ENCODE peak calls at places on chromosomes 12 and 14, in ten cellular contexts. One of them, this sample, is unnamed.
A peak's percentile ranks its signal among the peaks of the same experiment; 100 is the strongest.

GRCh38 chr14:103706551-103707328 is 8.5 kb downstream of the XRCC3 start:
- DNase-seq in CD8-positive, alpha-beta memory T cell: no peak
- DNase-seq in HL-60: no peak
- DNase-seq in head of caudate nucleus: no peak
- DNase-seq in Caki2: no peak
- DNase-seq in mesothelial cell of epicardium: no peak
- DNase-seq in NCI-H345: no peak
- DNase-seq in A549: no peak
- DNase-seq in NCI-H1694 treated with DMSO at 0.1 percent for 48 hours: no peak
- DNase-seq in posterior cingulate gyrus: no peak
- DNase-seq in this sample: no peak

GRCh38 chr12:124359671-124360581 is 65.0 kb downstream of the RFLNA start:
- DNase-seq in Caki2: no peak
- DNase-seq in mesothelial cell of epicardium: no peak
- DNase-seq in NCI-H1694 treated with DMSO at 0.1 percent for 48 hours: peak; percentile 63
- DNase-seq in posterior cingulate gyrus: peak; percentile 91
- DNase-seq in NCI-H345: peak; percentile 45
- DNase-seq in head of caudate nucleus: peak; percentile 48
- DNase-seq in CD8-positive, alpha-beta memory T cell: no peak
- DNase-seq in A549: no peak
- DNase-seq in HL-60: no peak
- DNase-seq in this sample: no peak

GRCh38 chr12:116697305-116698130 is 40.4 kb downstream of the SPRING1 start:
- DNase-seq in head of caudate nucleus: no peak
- DNase-seq in CD8-positive, alpha-beta memory T cell: no peak
- DNase-seq in A549: peak; percentile 71
- DNase-seq in NCI-H1694 treated with DMSO at 0.1 percent for 48 hours: no peak
- DNase-seq in NCI-H345: peak; percentile 80
- DNase-seq in posterior cingulate gyrus: no peak
- DNase-seq in Caki2: no peak
- DNase-seq in mesothelial cell of epicardium: no peak
- DNase-seq in HL-60: no peak
- DNase-seq in this sample: peak; percentile 17

GRCh38 chr12:38586652-38587219 is 270.2 kb downstream of the ALG10B start:
- DNase-seq in posterior cingulate gyrus: no peak
- DNase-seq in HL-60: no peak
- DNase-seq in A549: no peak
- DNase-seq in NCI-H1694 treated with DMSO at 0.1 percent for 48 hours: no peak
- DNase-seq in CD8-positive, alpha-beta memory T cell: no peak
- DNase-seq in mesothelial cell of epicardium: no peak
- DNase-seq in head of caudate nucleus: no peak
- DNase-seq in NCI-H345: no peak
- DNase-seq in Caki2: no peak
- DNase-seq in this sample: no peak

GRCh38 chr12:122348505-122348904 is 74.0 kb downstream of the CLIP1 start:
- DNase-seq in CD8-positive, alpha-beta memory T cell: no peak
- DNase-seq in A549: no peak
- DNase-seq in mesothelial cell of epicardium: no peak
- DNase-seq in Caki2: no peak
- DNase-seq in NCI-H345: no peak
- DNase-seq in HL-60: no peak
- DNase-seq in head of caudate nucleus: no peak
- DNase-seq in NCI-H1694 treated with DMSO at 0.1 percent for 48 hours: no peak
- DNase-seq in posterior cingulate gyrus: no peak
- DNase-seq in this sample: no peak

GRCh38 chr12:95548539-95549391 is 2.5 kb downstream of the USP44 start:
- DNase-seq in CD8-positive, alpha-beta memory T cell: peak; percentile 81
- DNase-seq in head of caudate nucleus: peak; percentile 71
- DNase-seq in Caki2: no peak
- DNase-seq in mesothelial cell of epicardium: peak; percentile 22
- DNase-seq in A549: peak; percentile 55
- DNase-seq in NCI-H1694 treated with DMSO at 0.1 percent for 48 hours: no peak
- DNase-seq in HL-60: no peak
- DNase-seq in NCI-H345: peak; percentile 68
- DNase-seq in posterior cingulate gyrus: peak; percentile 79
- DNase-seq in this sample: peak; percentile 17

GRCh38 chr14:85599939-85600338 is 70.0 kb downstream of the FLRT2 start:
- DNase-seq in NCI-H345: no peak
- DNase-seq in CD8-positive, alpha-beta memory T cell: no peak
- DNase-seq in mesothelial cell of epicardium: no peak
- DNase-seq in NCI-H1694 treated with DMSO at 0.1 percent for 48 hours: no peak
- DNase-seq in HL-60: peak; percentile 79
- DNase-seq in posterior cingulate gyrus: no peak
- DNase-seq in A549: no peak
- DNase-seq in Caki2: no peak
- DNase-seq in head of caudate nucleus: no peak
- DNase-seq in this sample: no peak

GRCh38 chr14:78005325-78005724 is 164.8 kb upstream of the NRXN3 start:
- DNase-seq in head of caudate nucleus: no peak
- DNase-seq in NCI-H1694 treated with DMSO at 0.1 percent for 48 hours: no peak
- DNase-seq in NCI-H345: no peak
- DNase-seq in HL-60: peak; percentile 17
- DNase-seq in CD8-positive, alpha-beta memory T cell: no peak
- DNase-seq in A549: peak; percentile 57
- DNase-seq in Caki2: peak; percentile 60
- DNase-seq in posterior cingulate gyrus: no peak
- DNase-seq in mesothelial cell of epicardium: no peak
- DNase-seq in this sample: no peak

GRCh38 chr12:105523164-105524057 is 192.9 kb downstream of the C12orf75 start:
- DNase-seq in A549: no peak
- DNase-seq in Caki2: no peak
- DNase-seq in CD8-positive, alpha-beta memory T cell: no peak
- DNase-seq in NCI-H1694 treated with DMSO at 0.1 percent for 48 hours: no peak
- DNase-seq in mesothelial cell of epicardium: peak; percentile 66
- DNase-seq in posterior cingulate gyrus: no peak
- DNase-seq in NCI-H345: no peak
- DNase-seq in HL-60: no peak
- DNase-seq in head of caudate nucleus: no peak
- DNase-seq in this sample: no peak

GRCh38 chr14:57692671-57693070 is 173.2 kb downstream of the SLC35F4 start:
- DNase-seq in HL-60: peak; percentile 11
- DNase-seq in head of caudate nucleus: no peak
- DNase-seq in NCI-H1694 treated with DMSO at 0.1 percent for 48 hours: peak; percentile 35
- DNase-seq in Caki2: peak; percentile 12
- DNase-seq in posterior cingulate gyrus: no peak
- DNase-seq in NCI-H345: peak; percentile 18
- DNase-seq in A549: peak; percentile 65
- DNase-seq in CD8-positive, alpha-beta memory T cell: no peak
- DNase-seq in mesothelial cell of epicardium: no peak
- DNase-seq in this sample: peak; percentile 34

GRCh38 chr12:113445544-113446176 is 23.5 kb downstream of the SDSL start:
- DNase-seq in Caki2: no peak
- DNase-seq in mesothelial cell of epicardium: no peak
- DNase-seq in CD8-positive, alpha-beta memory T cell: no peak
- DNase-seq in NCI-H1694 treated with DMSO at 0.1 percent for 48 hours: no peak
- DNase-seq in posterior cingulate gyrus: no peak
- DNase-seq in head of caudate nucleus: no peak
- DNase-seq in A549: no peak
- DNase-seq in HL-60: peak; percentile 69
- DNase-seq in NCI-H345: no peak
- DNase-seq in this sample: no peak

GRCh38 chr12:8548192-8548591 is 7.5 kb upstream of the CLEC4E start:
- DNase-seq in mesothelial cell of epicardium: no peak
- DNase-seq in posterior cingulate gyrus: no peak
- DNase-seq in head of caudate nucleus: no peak
- DNase-seq in A549: no peak
- DNase-seq in HL-60: no peak
- DNase-seq in Caki2: no peak
- DNase-seq in NCI-H345: no peak
- DNase-seq in NCI-H1694 treated with DMSO at 0.1 percent for 48 hours: no peak
- DNase-seq in CD8-positive, alpha-beta memory T cell: no peak
- DNase-seq in this sample: no peak

GRCh38 chr12:8034802-8035201 is 2.3 kb downstream of the FOXJ2 start:
- DNase-seq in head of caudate nucleus: no peak
- DNase-seq in A549: no peak
- DNase-seq in posterior cingulate gyrus: no peak
- DNase-seq in NCI-H1694 treated with DMSO at 0.1 percent for 48 hours: no peak
- DNase-seq in HL-60: no peak
- DNase-seq in CD8-positive, alpha-beta memory T cell: no peak
- DNase-seq in NCI-H345: no peak
- DNase-seq in mesothelial cell of epicardium: no peak
- DNase-seq in Caki2: no peak
- DNase-seq in this sample: no peak

GRCh38 chr12:1306096-1306495 is 288.3 kb downstream of the FBXL14 start:
- DNase-seq in NCI-H1694 treated with DMSO at 0.1 percent for 48 hours: no peak
- DNase-seq in mesothelial cell of epicardium: no peak
- DNase-seq in CD8-positive, alpha-beta memory T cell: no peak
- DNase-seq in HL-60: no peak
- DNase-seq in head of caudate nucleus: no peak
- DNase-seq in posterior cingulate gyrus: no peak
- DNase-seq in NCI-H345: peak; percentile 23
- DNase-seq in A549: no peak
- DNase-seq in Caki2: no peak
- DNase-seq in this sample: no peak

GRCh38 chr14:34175574-34175973 is 224.7 kb upstream of the EGLN3 start:
- DNase-seq in head of caudate nucleus: no peak
- DNase-seq in CD8-positive, alpha-beta memory T cell: no peak
- DNase-seq in Caki2: no peak
- DNase-seq in A549: no peak
- DNase-seq in NCI-H345: no peak
- DNase-seq in HL-60: peak; percentile 21
- DNase-seq in NCI-H1694 treated with DMSO at 0.1 percent for 48 hours: no peak
- DNase-seq in posterior cingulate gyrus: no peak
- DNase-seq in mesothelial cell of epicardium: no peak
- DNase-seq in this sample: no peak

GRCh38 chr12:30694971-30695326 is 720 bp downstream of the IPO8 start:
- DNase-seq in A549: peak; percentile 53
- DNase-seq in mesothelial cell of epicardium: no peak
- DNase-seq in CD8-positive, alpha-beta memory T cell: no peak
- DNase-seq in Caki2: peak; percentile 46
- DNase-seq in NCI-H1694 treated with DMSO at 0.1 percent for 48 hours: no peak
- DNase-seq in posterior cingulate gyrus: peak; percentile 72
- DNase-seq in HL-60: no peak
- DNase-seq in NCI-H345: peak; percentile 28
- DNase-seq in head of caudate nucleus: peak; percentile 41
- DNase-seq in this sample: peak; percentile 76

GRCh38 chr12:46395308-46395707 is 22.7 kb upstream of the SLC38A2 start:
- DNase-seq in A549: no peak
- DNase-seq in Caki2: no peak
- DNase-seq in posterior cingulate gyrus: no peak
- DNase-seq in mesothelial cell of epicardium: no peak
- DNase-seq in HL-60: no peak
- DNase-seq in head of caudate nucleus: no peak
- DNase-seq in CD8-positive, alpha-beta memory T cell: no peak
- DNase-seq in NCI-H345: no peak
- DNase-seq in NCI-H1694 treated with DMSO at 0.1 percent for 48 hours: no peak
- DNase-seq in this sample: peak; percentile 67

GRCh38 chr14:65242732-65243134 is 140.4 kb upstream of the MAX start:
- DNase-seq in head of caudate nucleus: no peak
- DNase-seq in posterior cingulate gyrus: no peak
- DNase-seq in NCI-H1694 treated with DMSO at 0.1 percent for 48 hours: no peak
- DNase-seq in mesothelial cell of epicardium: no peak
- DNase-seq in HL-60: no peak
- DNase-seq in A549: peak; percentile 83
- DNase-seq in NCI-H345: no peak
- DNase-seq in CD8-positive, alpha-beta memory T cell: no peak
- DNase-seq in Caki2: no peak
- DNase-seq in this sample: no peak

GRCh38 chr12:47214771-47215170 is 135.0 kb upstream of the AMIGO2 start:
- DNase-seq in Caki2: no peak
- DNase-seq in posterior cingulate gyrus: no peak
- DNase-seq in NCI-H1694 treated with DMSO at 0.1 percent for 48 hours: no peak
- DNase-seq in HL-60: no peak
- DNase-seq in mesothelial cell of epicardium: no peak
- DNase-seq in head of caudate nucleus: no peak
- DNase-seq in A549: no peak
- DNase-seq in CD8-positive, alpha-beta memory T cell: no peak
- DNase-seq in NCI-H345: no peak
- DNase-seq in this sample: no peak

GRCh38 chr14:69708586-69709169 is 58.3 kb upstream of the SRSF5 start:
- DNase-seq in mesothelial cell of epicardium: no peak
- DNase-seq in NCI-H1694 treated with DMSO at 0.1 percent for 48 hours: peak; percentile 95
- DNase-seq in CD8-positive, alpha-beta memory T cell: no peak
- DNase-seq in HL-60: no peak
- DNase-seq in A549: peak; percentile 40
- DNase-seq in posterior cingulate gyrus: no peak
- DNase-seq in head of caudate nucleus: peak; percentile 69
- DNase-seq in NCI-H345: peak; percentile 17
- DNase-seq in Caki2: no peak
- DNase-seq in this sample: peak; percentile 97

GRCh38 chr14:69606258-69606657 is 5.1 kb upstream of the SUSD6 start:
- DNase-seq in A549: no peak
- DNase-seq in posterior cingulate gyrus: no peak
- DNase-seq in NCI-H1694 treated with DMSO at 0.1 percent for 48 hours: no peak
- DNase-seq in Caki2: no peak
- DNase-seq in mesothelial cell of epicardium: no peak
- DNase-seq in HL-60: no peak
- DNase-seq in NCI-H345: no peak
- DNase-seq in CD8-positive, alpha-beta memory T cell: no peak
- DNase-seq in head of caudate nucleus: no peak
- DNase-seq in this sample: no peak

GRCh38 chr12:44875954-44876553 is at the start of gene NELL2:
- DNase-seq in NCI-H345: no peak
- DNase-seq in HL-60: no peak
- DNase-seq in A549: peak; percentile 32
- DNase-seq in NCI-H1694 treated with DMSO at 0.1 percent for 48 hours: peak; percentile 42
- DNase-seq in Caki2: peak; percentile 16
- DNase-seq in CD8-positive, alpha-beta memory T cell: peak; percentile 65
- DNase-seq in posterior cingulate gyrus: peak; percentile 90
- DNase-seq in head of caudate nucleus: peak; percentile 70
- DNase-seq in mesothelial cell of epicardium: no peak
- DNase-seq in this sample: peak; percentile 83

GRCh38 chr14:52351561-52352491 is 37.7 kb downstream of the PTGER2 start:
- DNase-seq in NCI-H1694 treated with DMSO at 0.1 percent for 48 hours: no peak
- DNase-seq in mesothelial cell of epicardium: no peak
- DNase-seq in posterior cingulate gyrus: no peak
- DNase-seq in CD8-positive, alpha-beta memory T cell: peak; percentile 46
- DNase-seq in A549: peak; percentile 75
- DNase-seq in NCI-H345: no peak
- DNase-seq in Caki2: peak; percentile 81
- DNase-seq in HL-60: no peak
- DNase-seq in head of caudate nucleus: no peak
- DNase-seq in this sample: no peak

GRCh38 chr12:46256942-46257341 is 11.9 kb downstream of the SLC38A1 start:
- DNase-seq in head of caudate nucleus: no peak
- DNase-seq in NCI-H345: no peak
- DNase-seq in Caki2: no peak
- DNase-seq in A549: no peak
- DNase-seq in NCI-H1694 treated with DMSO at 0.1 percent for 48 hours: no peak
- DNase-seq in HL-60: no peak
- DNase-seq in posterior cingulate gyrus: no peak
- DNase-seq in CD8-positive, alpha-beta memory T cell: no peak
- DNase-seq in mesothelial cell of epicardium: no peak
- DNase-seq in this sample: no peak

GRCh38 chr12:87812030-87812429 is 217.2 kb downstream of the C12orf50 start:
- DNase-seq in mesothelial cell of epicardium: no peak
- DNase-seq in posterior cingulate gyrus: no peak
- DNase-seq in CD8-positive, alpha-beta memory T cell: no peak
- DNase-seq in HL-60: no peak
- DNase-seq in A549: peak; percentile 89
- DNase-seq in NCI-H345: no peak
- DNase-seq in head of caudate nucleus: no peak
- DNase-seq in NCI-H1694 treated with DMSO at 0.1 percent for 48 hours: no peak
- DNase-seq in Caki2: no peak
- DNase-seq in this sample: no peak

GRCh38 chr12:124385219-124385969 is 90.5 kb downstream of the RFLNA start:
- DNase-seq in posterior cingulate gyrus: peak; percentile 71
- DNase-seq in NCI-H345: no peak
- DNase-seq in CD8-positive, alpha-beta memory T cell: no peak
- DNase-seq in Caki2: no peak
- DNase-seq in A549: peak; percentile 80
- DNase-seq in NCI-H1694 treated with DMSO at 0.1 percent for 48 hours: no peak
- DNase-seq in HL-60: no peak
- DNase-seq in head of caudate nucleus: no peak
- DNase-seq in mesothelial cell of epicardium: no peak
- DNase-seq in this sample: no peak

GRCh38 chr14:87443787-87444186 is 549.2 kb downstream of the GALC start:
- DNase-seq in HL-60: no peak
- DNase-seq in head of caudate nucleus: no peak
- DNase-seq in NCI-H345: no peak
- DNase-seq in CD8-positive, alpha-beta memory T cell: no peak
- DNase-seq in Caki2: no peak
- DNase-seq in mesothelial cell of epicardium: no peak
- DNase-seq in A549: no peak
- DNase-seq in NCI-H1694 treated with DMSO at 0.1 percent for 48 hours: no peak
- DNase-seq in posterior cingulate gyrus: no peak
- DNase-seq in this sample: no peak

GRCh38 chr14:72714871-72715214 is 179.1 kb downstream of the DPF3 start:
- DNase-seq in posterior cingulate gyrus: no peak
- DNase-seq in HL-60: no peak
- DNase-seq in NCI-H345: no peak
- DNase-seq in mesothelial cell of epicardium: no peak
- DNase-seq in A549: no peak
- DNase-seq in CD8-positive, alpha-beta memory T cell: no peak
- DNase-seq in head of caudate nucleus: no peak
- DNase-seq in Caki2: no peak
- DNase-seq in NCI-H1694 treated with DMSO at 0.1 percent for 48 hours: no peak
- DNase-seq in this sample: no peak

This sample was measured in NCI-H524.